ENCODE peak calls at places on chromosome 17, in six cellular contexts. H, X, N, B, E and V are unnamed samples.
A peak's percentile ranks its signal among the peaks of the same experiment; 100 is the strongest.

GRCh38 chr17:11986179-11986938 is 10.9 kb downstream of the ZNF18 start:
- DNase-seq in H (no peak), X (no peak), N (no peak), B (no peak), E (no peak), V (no peak)

GRCh38 chr17:42669705-42670198 is 7.0 kb downstream of the PLEKHH3 start:
- DNase-seq in H (no peak), X (no peak), N (no peak), B (no peak), E (no peak), V (no peak)

GRCh38 chr17:28008526-28008925 is 34.0 kb upstream of the NLK start:
- DNase-seq in H (peak; percentile 66), X (peak; percentile 28), N (peak; percentile 91), B (no peak), E (peak; percentile 32), V (no peak)

GRCh38 chr17:3695723-3696411 is at the start of gene P2RX5:
- DNase-seq in H (peak; percentile 44), X (no peak), N (no peak), B (no peak), E (no peak), V (no peak)

GRCh38 chr17:1010586-1010985 is 13.7 kb downstream of the TIMM22 start:
- DNase-seq in H (no peak), X (no peak), N (no peak), B (no peak), E (no peak), V (no peak)

GRCh38 chr17:27265333-27265732 is 28.6 kb upstream of the WSB1 start:
- DNase-seq in H (no peak), X (no peak), N (peak; percentile 71), B (no peak), E (peak; percentile 92), V (no peak)

GRCh38 chr17:11991461-11991860 is 5.8 kb downstream of the ZNF18 start:
- DNase-seq in H (no peak), X (no peak), N (no peak), B (no peak), E (no peak), V (no peak)

GRCh38 chr17:10932938-10933337 is 95.1 kb upstream of the PIRT start:
- DNase-seq in H (no peak), X (no peak), N (no peak), B (no peak), E (no peak), V (no peak)

GRCh38 chr17:79064026-79064425 is 10.6 kb upstream of the ENGASE start:
- DNase-seq in H (no peak), X (no peak), N (no peak), B (no peak), E (no peak), V (no peak)

GRCh38 chr17:14622622-14623101 is 321.8 kb downstream of the HS3ST3B1 start:
- DNase-seq in H (no peak), X (no peak), N (no peak), B (no peak), E (no peak), V (no peak)

GRCh38 chr17:69761767-69762321 is 313.2 kb upstream of the KCNJ16 start:
- DNase-seq in H (peak; percentile 89), X (no peak), N (peak; percentile 44), B (no peak), E (peak; percentile 86), V (peak; percentile 69)

GRCh38 chr17:54153423-54153822 is 330.7 kb downstream of the KIF2B start:
- DNase-seq in H (no peak), X (no peak), N (no peak), B (no peak), E (no peak), V (no peak)

GRCh38 chr17:82786427-82786826 is 34.6 kb downstream of the TBCD start:
- DNase-seq in H (no peak), X (no peak), N (no peak), B (no peak), E (no peak), V (no peak)

GRCh38 chr17:354651-355556 is 2.3 kb upstream of the RPH3AL start:
- DNase-seq in H (no peak), X (no peak), N (peak; percentile 52), B (no peak), E (no peak), V (no peak)

GRCh38 chr17:44122825-44123355 is 551 bp downstream of the HDAC5 start:
- DNase-seq in H (no peak), X (no peak), N (no peak), B (no peak), E (no peak), V (no peak)

GRCh38 chr17:73158133-73158532 is 6.7 kb upstream of the SSTR2 start:
- DNase-seq in H (no peak), X (no peak), N (no peak), B (no peak), E (no peak), V (no peak)

GRCh38 chr17:15912416-15912955 is 32.4 kb upstream of the ADORA2B start:
- DNase-seq in H (no peak), X (no peak), N (no peak), B (no peak), E (no peak), V (no peak)

GRCh38 chr17:62720126-62720850 is 87.8 kb downstream of the MARCHF10 start:
- DNase-seq in H (no peak), X (no peak), N (no peak), B (no peak), E (no peak), V (no peak)

GRCh38 chr17:33049781-33050414 is 58.3 kb downstream of the SPACA3 start:
- DNase-seq in H (peak; percentile 68), X (peak; percentile 46), N (peak; percentile 50), B (no peak), E (no peak), V (peak; percentile 7)

GRCh38 chr17:66272699-66273390 is 29.6 kb upstream of the PRKCA start:
- DNase-seq in H (peak; percentile 86), X (no peak), N (no peak), B (no peak), E (no peak), V (no peak)

GRCh38 chr17:43031666-43032065 is 6.6 kb downstream of the RND2 start:
- DNase-seq in H (no peak), X (no peak), N (no peak), B (no peak), E (no peak), V (no peak)

GRCh38 chr17:6710317-6710716 is 2.9 kb downstream of the SLC13A5 start:
- DNase-seq in H (peak; percentile 24), X (no peak), N (no peak), B (no peak), E (no peak), V (no peak)

GRCh38 chr17:69030145-69030544 is 30.6 kb downstream of the ABCA9 start:
- DNase-seq in H (peak; percentile 63), X (no peak), N (no peak), B (no peak), E (no peak), V (no peak)

GRCh38 chr17:50331085-50331791 is 14.7 kb upstream of the XYLT2 start:
- DNase-seq in H (peak; percentile 89), X (no peak), N (peak; percentile 32), B (no peak), E (no peak), V (no peak)

GRCh38 chr17:77420804-77421634 is 280.2 kb downstream of the SEC14L1 start:
- DNase-seq in H (peak; percentile 92), X (no peak), N (no peak), B (no peak), E (no peak), V (no peak)

GRCh38 chr17:42667088-42667951 is 8.2 kb downstream of the TUBG2 start:
- DNase-seq in H (peak; percentile 96), X (peak; percentile 47), N (no peak), B (no peak), E (no peak), V (no peak)

GRCh38 chr17:17886747-17887146 is 50.0 kb upstream of the SREBF1 start:
- DNase-seq in H (peak; percentile 24), X (peak; percentile 50), N (no peak), B (no peak), E (no peak), V (no peak)

GRCh38 chr17:15463363-15463762 is 4.1 kb downstream of the CDRT4 start:
- DNase-seq in H (peak; percentile 89), X (peak; percentile 49), N (no peak), B (no peak), E (no peak), V (no peak)

GRCh38 chr17:4599505-4600281 is 15.4 kb downstream of the SMTNL2 start:
- DNase-seq in H (peak; percentile 47), X (peak; percentile 65), N (peak; percentile 92), B (no peak), E (no peak), V (no peak)

GRCh38 chr17:45256114-45256966 is 5.6 kb downstream of the SPATA32 start:
- DNase-seq in H (no peak), X (no peak), N (no peak), B (no peak), E (no peak), V (no peak)

GRCh38 chr17:21217346-21217745 is 3.4 kb upstream of the TMEM11 start:
- DNase-seq in H (no peak), X (no peak), N (no peak), B (no peak), E (no peak), V (no peak)

GRCh38 chr17:80649672-80650338 is 105.2 kb downstream of the RPTOR start:
- DNase-seq in H (peak; percentile 95), X (peak; percentile 87), N (peak; percentile 80), B (peak; percentile 27), E (peak; percentile 30), V (peak; percentile 39)

GRCh38 chr17:68320311-68320865 is 29.1 kb downstream of the ARSG start:
- DNase-seq in H (no peak), X (no peak), N (no peak), B (no peak), E (no peak), V (no peak)

GRCh38 chr17:60094754-60095153 is 16.0 kb upstream of the HEATR6 start:
- DNase-seq in H (no peak), X (no peak), N (no peak), B (no peak), E (no peak), V (no peak)

GRCh38 chr17:35795007-35795870 is at the start of gene MMP28:
- DNase-seq in H (peak; percentile 52), X (peak; percentile 73), N (no peak), B (no peak), E (no peak), V (no peak)

GRCh38 chr17:10521949-10522348 is 3.6 kb upstream of the MYH1 start:
- DNase-seq in H (no peak), X (no peak), N (no peak), B (no peak), E (no peak), V (no peak)

GRCh38 chr17:35542990-35543389 is 5.5 kb upstream of the SLFN12L start:
- DNase-seq in H (no peak), X (no peak), N (no peak), B (no peak), E (peak; percentile 63), V (no peak)

GRCh38 chr17:69427486-69428197 is 13.1 kb downstream of the MAP2K6 start:
- DNase-seq in H (no peak), X (no peak), N (no peak), B (no peak), E (no peak), V (no peak)

GRCh38 chr17:28335959-28336871 is 654 bp downstream of the TNFAIP1 start:
- DNase-seq in H (peak; percentile 84), X (peak; percentile 86), N (peak; percentile 97), B (no peak), E (peak; percentile 89), V (peak; percentile 79)

GRCh38 chr17:1312261-1312870 is 32.9 kb downstream of the TRARG1 start:
- DNase-seq in H (no peak), X (no peak), N (peak; percentile 69), B (no peak), E (no peak), V (no peak)